ENCODE peak calls at places on chromosomes 6 and 20, in nine cellular contexts. H, F, S, U, G, A, E, O and L are unnamed samples.

GRCh38 chr6:132669690-132670291 is 10.8 kb upstream of the TAAR1 start:
- DNase-seq in H (no peak), F (no peak), S (no peak), U (no peak), G (peak), A (peak), E (peak), O (no peak), L (peak)

GRCh38 chr6:18501313-18502013 is 114.3 kb downstream of the RNF144B start:
- DNase-seq in H (no peak), F (no peak), S (no peak), U (peak), G (peak), A (no peak), E (no peak), O (no peak), L (peak)

GRCh38 chr6:169978615-169979161 is 227.3 kb downstream of the ERMARD start:
- DNase-seq in H (no peak), F (no peak), S (no peak), U (no peak), G (no peak), A (no peak), E (no peak), O (no peak), L (peak)

GRCh38 chr6:81814365-81815109 is 62.1 kb upstream of the TENT5A start:
- DNase-seq in H (no peak), F (no peak), S (no peak), U (no peak), G (no peak), A (no peak), E (no peak), O (no peak), L (peak)

GRCh38 chr6:163404825-163405265 is 9.7 kb upstream of the QKI start:
- DNase-seq in H (no peak), F (no peak), S (no peak), U (peak), G (no peak), A (no peak), E (peak), O (no peak), L (no peak)

GRCh38 chr6:33192671-33193602 is 670 bp upstream of the COL11A2 start:
- DNase-seq in H (no peak), F (no peak), S (no peak), U (no peak), G (no peak), A (no peak), E (no peak), O (no peak), L (no peak)

GRCh38 chr6:88708197-88708744 is 255.1 kb downstream of the RNGTT start:
- DNase-seq in H (no peak), F (no peak), S (no peak), U (no peak), G (no peak), A (no peak), E (peak), O (no peak), L (no peak)

GRCh38 chr6:108589244-108589730 is 28.6 kb downstream of the FOXO3 start:
- DNase-seq in H (peak), F (peak), S (peak), U (peak), G (peak), A (peak), E (peak), O (no peak), L (peak)

GRCh38 chr20:7585126-7585679 is 355.1 kb downstream of the HAO1 start:
- DNase-seq in H (no peak), F (no peak), S (no peak), U (no peak), G (no peak), A (no peak), E (peak), O (no peak), L (no peak)

GRCh38 chr6:30175765-30176164 is 12.4 kb downstream of the TRIM15 start:
- DNase-seq in H (no peak), F (no peak), S (no peak), U (no peak), G (no peak), A (no peak), E (no peak), O (no peak), L (no peak)

GRCh38 chr6:6556738-6557503 is 31.6 kb upstream of the LY86 start:
- DNase-seq in H (peak), F (peak), S (peak), U (peak), G (peak), A (peak), E (peak), O (no peak), L (no peak)

GRCh38 chr20:1324598-1325172 is 4.3 kb downstream of the SDCBP2 start:
- DNase-seq in H (peak), F (no peak), S (no peak), U (no peak), G (no peak), A (peak), E (no peak), O (no peak), L (no peak)

GRCh38 chr6:23446394-23447001 is 679.5 kb upstream of the NRSN1 start:
- DNase-seq in H (no peak), F (no peak), S (no peak), U (no peak), G (peak), A (peak), E (no peak), O (no peak), L (no peak)

GRCh38 chr6:137076277-137077068 is 31.7 kb upstream of the IL20RA start:
- DNase-seq in H (peak), F (peak), S (peak), U (peak), G (peak), A (peak), E (peak), O (no peak), L (peak)

GRCh38 chr6:36592221-36592655 is 1.9 kb upstream of the SRSF3 start:
- DNase-seq in H (no peak), F (no peak), S (no peak), U (no peak), G (no peak), A (no peak), E (no peak), O (no peak), L (no peak)

GRCh38 chr6:38909020-38909730 is 139.4 kb upstream of the GLP1R start:
- DNase-seq in H (peak), F (no peak), S (peak), U (no peak), G (no peak), A (no peak), E (peak), O (no peak), L (no peak)

GRCh38 chr6:35214869-35215664 is 1.3 kb downstream of the SCUBE3 start:
- DNase-seq in H (no peak), F (no peak), S (no peak), U (no peak), G (no peak), A (no peak), E (no peak), O (no peak), L (no peak)

GRCh38 chr6:46015119-46015968 is at the start of gene CLIC5:
- DNase-seq in H (peak), F (no peak), S (peak), U (peak), G (no peak), A (peak), E (no peak), O (no peak), L (no peak)

GRCh38 chr20:38338849-38339520 is 7.3 kb upstream of the LBP start:
- DNase-seq in H (no peak), F (no peak), S (no peak), U (no peak), G (no peak), A (no peak), E (no peak), O (no peak), L (no peak)

GRCh38 chr6:43699564-43700186 is 12.1 kb upstream of the MRPS18A start:
- DNase-seq in H (no peak), F (no peak), S (peak), U (no peak), G (no peak), A (no peak), E (peak), O (no peak), L (peak)

GRCh38 chr20:46663531-46663930 is 12.3 kb upstream of the SLC13A3 start:
- DNase-seq in H (no peak), F (no peak), S (no peak), U (no peak), G (no peak), A (no peak), E (no peak), O (no peak), L (no peak)

GRCh38 chr6:89482136-89482535 is 49.2 kb downstream of the ANKRD6 start:
- DNase-seq in H (no peak), F (no peak), S (no peak), U (no peak), G (no peak), A (no peak), E (no peak), O (no peak), L (no peak)

GRCh38 chr6:31687860-31688693 is 7.2 kb upstream of the LY6G5C start:
- DNase-seq in H (no peak), F (no peak), S (no peak), U (no peak), G (no peak), A (no peak), E (no peak), O (no peak), L (no peak)

GRCh38 chr6:31690231-31691077 is 9.6 kb upstream of the LY6G5C start:
- DNase-seq in H (no peak), F (no peak), S (peak), U (no peak), G (no peak), A (no peak), E (no peak), O (no peak), L (no peak)

GRCh38 chr6:31689249-31690110 is 8.6 kb upstream of the LY6G5C start:
- DNase-seq in H (no peak), F (no peak), S (no peak), U (no peak), G (no peak), A (no peak), E (no peak), O (no peak), L (no peak)

GRCh38 chr6:31687321-31687720 is 6.5 kb upstream of the LY6G5C start:
- DNase-seq in H (no peak), F (no peak), S (no peak), U (no peak), G (no peak), A (no peak), E (no peak), O (no peak), L (no peak)

GRCh38 chr6:31686483-31686882 is 5.6 kb upstream of the LY6G5C start:
- DNase-seq in H (no peak), F (no peak), S (no peak), U (no peak), G (no peak), A (no peak), E (no peak), O (no peak), L (no peak)
- H3K27ac ChIP-seq in H (no peak), F (no peak), S (no peak), U (no peak), G (no peak), A (no peak), E (no peak), O (no peak), L (no peak)

GRCh38 chr6:106805771-106806170 is 168.8 kb downstream of the CD24 start:
- DNase-seq in H (no peak), F (no peak), S (no peak), U (no peak), G (no peak), A (no peak), E (no peak), O (no peak), L (no peak)

GRCh38 chr6:106803188-106803587 is 171.3 kb downstream of the CD24 start:
- DNase-seq in H (no peak), F (no peak), S (no peak), U (no peak), G (no peak), A (no peak), E (no peak), O (no peak), L (no peak)

GRCh38 chr6:106802141-106802540 is 172.4 kb downstream of the CD24 start:
- DNase-seq in H (no peak), F (no peak), S (no peak), U (no peak), G (no peak), A (no peak), E (no peak), O (no peak), L (no peak)

GRCh38 chr6:106804238-106805016 is 170.1 kb downstream of the CD24 start:
- DNase-seq in H (peak), F (no peak), S (no peak), U (no peak), G (peak), A (no peak), E (no peak), O (no peak), L (no peak)

GRCh38 chr6:106805017-106805335 is 169.6 kb downstream of the CD24 start:
- DNase-seq in H (no peak), F (no peak), S (no peak), U (no peak), G (no peak), A (no peak), E (no peak), O (no peak), L (no peak)
- H3K27ac ChIP-seq in H (peak), F (no peak), S (no peak), U (no peak), G (no peak), A (peak), E (no peak), O (no peak), L (no peak)

GRCh38 chr6:156924241-156924640 is 147.1 kb downstream of the ARID1B start:
- DNase-seq in H (no peak), F (no peak), S (no peak), U (no peak), G (no peak), A (no peak), E (no peak), O (no peak), L (no peak)
- H3K27ac ChIP-seq in H (no peak), F (no peak), S (no peak), U (no peak), G (no peak), A (no peak), E (no peak), O (no peak), L (no peak)

GRCh38 chr6:90753820-90754604 is 167.1 kb upstream of the MAP3K7 start:
- DNase-seq in H (no peak), F (no peak), S (no peak), U (no peak), G (no peak), A (no peak), E (no peak), O (no peak), L (no peak)
- H3K27ac ChIP-seq in H (no peak), F (no peak), S (no peak), U (no peak), G (no peak), A (no peak), E (no peak), O (no peak), L (no peak)

GRCh38 chr20:50693001-50693400 is 1.7 kb upstream of the RIPOR3 start:
- DNase-seq in H (no peak), F (no peak), S (no peak), U (no peak), G (no peak), A (no peak), E (no peak), O (no peak), L (no peak)

GRCh38 chr20:50690979-50691584 is at the start of gene RIPOR3:
- DNase-seq in H (no peak), F (peak), S (peak), U (no peak), G (peak), A (no peak), E (no peak), O (no peak), L (no peak)

GRCh38 chr20:50690562-50690978 is 772 bp downstream of the RIPOR3 start:
- DNase-seq in H (no peak), F (peak), S (no peak), U (no peak), G (peak), A (no peak), E (no peak), O (no peak), L (no peak)

GRCh38 chr20:50692553-50692933 is 1.2 kb upstream of the RIPOR3 start:
- DNase-seq in H (no peak), F (no peak), S (no peak), U (no peak), G (no peak), A (no peak), E (no peak), O (no peak), L (no peak)

GRCh38 chr20:50691585-50692552 is 527 bp upstream of the RIPOR3 start:
- DNase-seq in H (no peak), F (peak), S (no peak), U (no peak), G (peak), A (no peak), E (no peak), O (no peak), L (peak)
- H3K27ac ChIP-seq in H (no peak), F (peak), S (peak), U (peak), G (peak), A (peak), E (no peak), O (peak), L (peak)

GRCh38 chr6:142900467-142900961 is 44.5 kb downstream of the HIVEP2 start:
- DNase-seq in H (no peak), F (no peak), S (no peak), U (no peak), G (no peak), A (no peak), E (no peak), O (no peak), L (no peak)

GRCh38 chr6:142901616-142902015 is 43.4 kb downstream of the HIVEP2 start:
- DNase-seq in H (no peak), F (no peak), S (no peak), U (no peak), G (no peak), A (no peak), E (no peak), O (no peak), L (no peak)

GRCh38 chr6:142907017-142907470 is 37.9 kb downstream of the HIVEP2 start:
- DNase-seq in H (no peak), F (no peak), S (no peak), U (no peak), G (no peak), A (no peak), E (no peak), O (no peak), L (no peak)

GRCh38 chr6:142902636-142903053 is 42.3 kb downstream of the HIVEP2 start:
- DNase-seq in H (no peak), F (no peak), S (peak), U (no peak), G (no peak), A (no peak), E (peak), O (no peak), L (peak)

DNA sequence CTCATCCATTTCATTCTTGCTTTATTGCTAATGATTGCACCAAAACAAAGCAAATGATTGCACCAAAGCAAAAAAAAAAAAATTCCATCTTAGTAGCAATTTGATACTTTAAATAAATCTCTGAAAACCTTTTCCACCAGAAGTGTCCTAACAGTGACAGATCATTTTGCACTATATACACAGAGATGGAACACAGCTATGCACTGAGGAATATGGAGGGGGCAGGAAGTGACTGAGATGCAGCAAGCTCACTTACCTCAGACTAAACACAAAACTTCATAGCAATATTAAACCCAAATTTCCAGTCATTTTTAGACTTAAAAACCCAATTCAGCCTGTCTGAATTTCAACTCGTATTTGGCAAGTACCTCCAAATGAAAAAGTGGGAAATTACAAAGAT is 41.2 kb downstream of the HIVEP2 start:
- DNase-seq in H (no peak), F (no peak), S (no peak), U (no peak), G (no peak), A (no peak), E (no peak), O (no peak), L (peak)
- H3K27ac ChIP-seq in H (no peak), F (no peak), S (no peak), U (no peak), G (no peak), A (no peak), E (no peak), O (no peak), L (peak)

GRCh38 chr6:154218787-154219186 is 137.8 kb downstream of the IPCEF1 start:
- DNase-seq in H (no peak), F (no peak), S (no peak), U (no peak), G (no peak), A (no peak), E (no peak), O (no peak), L (no peak)
- H3K27ac ChIP-seq in H (no peak), F (no peak), S (no peak), U (no peak), G (no peak), A (no peak), E (no peak), O (no peak), L (no peak)

GRCh38 chr6:142681099-142681498 is 263.9 kb downstream of the HIVEP2 start:
- DNase-seq in H (no peak), F (no peak), S (no peak), U (no peak), G (no peak), A (no peak), E (no peak), O (no peak), L (no peak)
- H3K27ac ChIP-seq in H (no peak), F (no peak), S (no peak), U (no peak), G (no peak), A (no peak), E (no peak), O (no peak), L (no peak)